ENCODE peak calls at places on chromosomes 11 and 22, in seven cellular contexts. Q is ovary; S is sigmoid colon; M is lower lobe of right lung; E is adipocyte; D is heart right ventricle; K is CD4-positive, CD25-positive, alpha-beta regulatory T cell. V is an unnamed sample.
A peak's percentile ranks its signal among the peaks of the same experiment; 100 is the strongest.

GRCh38 chr22:39991164-39991860 is 3.4 kb upstream of the FAM83F start:
- DNase-seq in Q (no peak), S (no peak), M (no peak), E (no peak), D (no peak), K (no peak), V (no peak)

GRCh38 chr22:47586946-47587345 is 824.5 kb downstream of the TBC1D22A start:
- DNase-seq in Q (no peak), S (peak; percentile 15), M (no peak), E (no peak), D (no peak), K (no peak), V (no peak)

GRCh38 chr11:707817-708420 is 1.9 kb downstream of the EPS8L2 start:
- DNase-seq in Q (no peak), S (no peak), M (peak; percentile 70), E (no peak), D (no peak), K (no peak), V (peak; percentile 75)

GRCh38 chr11:26930518-26931247 is 63.2 kb upstream of the FIBIN start:
- DNase-seq in Q (no peak), S (no peak), M (no peak), E (peak; percentile 64), D (no peak), K (no peak), V (no peak)

GRCh38 chr11:79244175-79244804 is 196.5 kb downstream of the TENM4 start:
- DNase-seq in Q (no peak), S (no peak), M (no peak), E (peak; percentile 93), D (no peak), K (no peak), V (no peak)

GRCh38 chr11:65695459-65696241 is 16.4 kb upstream of the KAT5 start:
- DNase-seq in Q (no peak), S (no peak), M (no peak), E (no peak), D (peak; percentile 41), K (no peak), V (no peak)

GRCh38 chr11:72780291-72781062 is 13.4 kb downstream of the STARD10 start:
- DNase-seq in Q (no peak), S (no peak), M (no peak), E (no peak), D (no peak), K (no peak), V (peak; percentile 72)

GRCh38 chr22:32079110-32080089 is 36.3 kb downstream of the SLC5A1 start:
- DNase-seq in Q (no peak), S (no peak), M (no peak), E (peak; percentile 73), D (no peak), K (no peak), V (peak; percentile 37)

GRCh38 chr11:67691149-67691548 is 16.7 kb upstream of the ALDH3B2 start:
- DNase-seq in Q (no peak), S (no peak), M (no peak), E (peak; percentile 4), D (no peak), K (no peak), V (peak; percentile 52)

GRCh38 chr11:55707029-55707428 is 45.0 kb downstream of the OR4C6 start:
- DNase-seq in Q (no peak), S (no peak), M (no peak), E (peak; percentile 63), D (no peak), K (no peak), V (peak; percentile 13)

GRCh38 chr22:49372111-49372529 is 455.6 kb downstream of the BRD1 start:
- DNase-seq in Q (no peak), S (no peak), M (peak; percentile 33), E (no peak), D (no peak), K (no peak), V (no peak)

GRCh38 chr22:41305646-41306045 is 4.3 kb downstream of the ZC3H7B start:
- DNase-seq in Q (no peak), S (no peak), M (no peak), E (peak; percentile 62), D (no peak), K (no peak), V (no peak)

GRCh38 chr11:60927061-60927592 is 2.9 kb downstream of the TMEM132A start:
- DNase-seq in Q (no peak), S (no peak), M (no peak), E (no peak), D (no peak), K (no peak), V (no peak)

GRCh38 chr22:49937758-49938564 is 19.5 kb downstream of the CRELD2 start:
- DNase-seq in Q (no peak), S (no peak), M (no peak), E (no peak), D (peak; percentile 60), K (no peak), V (peak; percentile 46)

GRCh38 chr11:66862559-66863037 is 5.7 kb downstream of the LRFN4 start:
- DNase-seq in Q (no peak), S (peak; percentile 63), M (no peak), E (no peak), D (no peak), K (no peak), V (peak; percentile 39)

GRCh38 chr11:47889714-47890441 is 41.7 kb upstream of the NUP160 start:
- DNase-seq in Q (no peak), S (no peak), M (no peak), E (no peak), D (no peak), K (no peak), V (no peak)

GRCh38 chr11:2150206-2150847 is 10.7 kb downstream of the INS start:
- DNase-seq in Q (no peak), S (no peak), M (no peak), E (peak; percentile 81), D (no peak), K (no peak), V (peak; percentile 84)

GRCh38 chr11:106748059-106748458 is 270.2 kb downstream of the GUCY1A2 start:
- DNase-seq in Q (no peak), S (no peak), M (no peak), E (no peak), D (no peak), K (no peak), V (no peak)

GRCh38 chr11:119839504-119840133 is 110.6 kb upstream of the NECTIN1 start:
- DNase-seq in Q (no peak), S (no peak), M (no peak), E (no peak), D (no peak), K (no peak), V (peak; percentile 64)

GRCh38 chr11:73266644-73267015 is 5.5 kb upstream of the P2RY6 start:
- DNase-seq in Q (no peak), S (peak; percentile 48), M (no peak), E (no peak), D (no peak), K (no peak), V (no peak)

GRCh38 chr11:95301497-95301896 is 70.5 kb upstream of the SESN3 start:
- DNase-seq in Q (no peak), S (no peak), M (peak; percentile 53), E (peak; percentile 31), D (no peak), K (no peak), V (no peak)

GRCh38 chr22:29266564-29267461 is 968 bp downstream of the RHBDD3 start:
- DNase-seq in Q (no peak), S (no peak), M (no peak), E (peak; percentile 49), D (no peak), K (no peak), V (peak; percentile 63)

GRCh38 chr11:209275-210121 is 2.0 kb downstream of the RIC8A start:
- DNase-seq in Q (no peak), S (peak; percentile 73), M (no peak), E (peak; percentile 12), D (no peak), K (no peak), V (no peak)

GRCh38 chr22:43421914-43422615 is 10.3 kb downstream of the MPPED1 start:
- DNase-seq in Q (no peak), S (no peak), M (peak; percentile 27), E (no peak), D (no peak), K (no peak), V (no peak)
- H3K27me3 ChIP-seq in Q (no peaks in the 10 kb centered on the region), S (no peaks in the 10 kb centered on the region), M (peaks cover 45% of the 10 kb centered on the region), E (peaks cover 60% of the 10 kb centered on the region), D (no peaks in the 10 kb centered on the region), K (no peaks in the 10 kb centered on the region), V (no peaks in the 10 kb centered on the region)

GRCh38 chr11:35663408-35663702 is 780 bp downstream of the TRIM44 start:
- DNase-seq in Q (no peak), S (no peak), M (no peak), E (no peak), D (no peak), K (no peak), V (no peak)

GRCh38 chr11:35662061-35662648 is 420 bp upstream of the TRIM44 start:
- DNase-seq in Q (no peak), S (no peak), M (no peak), E (peak; percentile 30), D (no peak), K (no peak), V (peak; percentile 22)

GRCh38 chr11:35662649-35663407 is at the start of gene TRIM44:
- DNase-seq in Q (peak; percentile 84), S (peak; percentile 91), M (peak; percentile 91), E (peak; percentile 95), D (peak; percentile 87), K (peak; percentile 67), V (peak; percentile 85)

GRCh38 chr11:35658028-35658948 is 4.3 kb upstream of the TRIM44 start:
- DNase-seq in Q (no peak), S (no peak), M (no peak), E (no peak), D (no peak), K (no peak), V (no peak)

DNA sequence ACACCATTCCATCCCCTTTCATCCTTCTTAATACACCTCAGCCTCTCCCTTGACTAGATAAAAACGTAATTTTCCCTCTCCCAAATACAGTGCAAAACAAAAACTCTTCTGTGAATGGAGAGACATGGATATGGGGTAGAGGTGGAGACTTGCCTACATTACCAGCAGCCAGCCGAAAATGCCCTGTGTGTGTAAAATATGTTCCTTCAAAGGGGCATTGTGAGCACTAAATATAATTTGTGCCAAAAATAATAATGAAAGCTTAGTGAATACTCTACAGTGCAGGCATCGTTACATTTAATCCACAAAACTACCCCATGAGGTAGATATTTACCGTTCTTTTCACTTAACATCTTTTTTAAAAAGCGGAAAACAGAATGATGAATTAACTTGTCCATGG is 1.0 kb upstream of the TRIM44 start:
- DNase-seq in Q (no peak), S (no peak), M (no peak), E (no peak), D (no peak), K (no peak), V (no peak)
- H3K4me3 ChIP-seq in Q (peak overlapping the region; percentile 71), S (peak overlapping the region; percentile 81), M (peak overlapping the region; percentile 82), E (peak overlapping the region; percentile 93), D (peak overlapping the region; percentile 52), K (peak overlapping the region; percentile 92), V (no peak overlapping the region)

GRCh38 chr11:112024178-112024777 is 930 bp upstream of the DLAT start:
- DNase-seq in Q (no peak), S (no peak), M (no peak), E (no peak), D (no peak), K (no peak), V (peak; percentile 45)
- H3K36me3 ChIP-seq in Q (no peaks in the 10 kb centered on the region), S (peaks cover 7% of the 10 kb centered on the region), M (peaks cover 27% of the 10 kb centered on the region), E (peaks cover 35% of the 10 kb centered on the region), D (no peaks in the 10 kb centered on the region), K (peaks cover 10% of the 10 kb centered on the region), V (peaks cover 11% of the 10 kb centered on the region)

DNA sequence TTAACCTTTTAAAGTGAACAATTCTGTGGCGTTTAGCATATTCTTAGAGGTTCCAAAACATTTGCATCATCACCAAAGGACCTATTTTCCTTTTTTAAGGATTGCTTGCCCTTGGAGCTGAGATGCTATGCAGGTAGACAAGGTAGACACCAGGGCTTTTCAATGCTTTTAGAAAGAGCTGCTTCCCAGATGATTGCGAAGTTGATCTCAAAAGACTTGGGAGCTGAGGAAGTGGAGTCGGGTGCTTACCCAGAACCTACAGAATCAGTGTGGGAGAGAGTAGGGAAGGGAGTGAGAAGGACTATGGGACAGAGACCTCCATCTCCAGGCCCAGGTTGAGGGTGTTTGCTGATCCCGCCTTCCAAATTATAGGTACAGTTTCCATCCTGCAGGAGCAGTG is 11.1 kb upstream of the ALX4 start:
- DNase-seq in Q (no peak), S (no peak), M (no peak), E (no peak), D (no peak), K (no peak), V (no peak)
- H3K27me3 ChIP-seq in Q (no peaks in the 10 kb centered on the region), S (peaks cover 52% of the 10 kb centered on the region), M (peaks cover 100% of the 10 kb centered on the region), E (peaks cover 96% of the 10 kb centered on the region), D (peaks cover 18% of the 10 kb centered on the region), K (peaks cover 50% of the 10 kb centered on the region), V (peaks cover 100% of the 10 kb centered on the region)

V was measured in H7.